ENCODE peak calls at places on chromosome X, in seven cellular contexts. Z, U, I, O, N, C and W are unnamed samples.

GRCh38 chrX:36908801-36909403 is 99.3 kb upstream of the FAM47C start:
- DNase-seq in Z (peak; percentile 4), U (peak; percentile 1), I (no peak), O (peak; percentile 10), N (peak; percentile 1), C (peak; percentile 12), W (peak; percentile 50)

GRCh38 chrX:413322-414201 is 26.9 kb upstream of the PPP2R3B start:
- DNase-seq in Z (no peak), U (no peak), I (peak; percentile 51), O (no peak), N (no peak), C (no peak), W (no peak)

GRCh38 chrX:68876731-68877130 is 47.9 kb downstream of the EFNB1 start:
- DNase-seq in Z (no peak), U (no peak), I (no peak), O (no peak), N (no peak), C (no peak), W (no peak)

GRCh38 chrX:133215747-133216146 is 2.4 kb downstream of the TFDP3 start:
- DNase-seq in Z (no peak), U (no peak), I (no peak), O (peak; percentile 40), N (peak; percentile 29), C (peak; percentile 8), W (peak; percentile 7)

GRCh38 chrX:77087529-77088169 is 359.5 kb upstream of the FGF16 start:
- DNase-seq in Z (no peak), U (no peak), I (no peak), O (no peak), N (no peak), C (peak; percentile 92), W (peak; percentile 1)

GRCh38 chrX:87914726-87915125 is 397.1 kb downstream of the KLHL4 start:
- DNase-seq in Z (no peak), U (no peak), I (no peak), O (no peak), N (no peak), C (no peak), W (no peak)

GRCh38 chrX:95703696-95704095 is 980.9 kb upstream of the DIAPH2 start:
- DNase-seq in Z (no peak), U (no peak), I (no peak), O (no peak), N (no peak), C (no peak), W (no peak)

GRCh38 chrX:30666094-30666493 is 12.9 kb downstream of the GK start:
- DNase-seq in Z (no peak), U (no peak), I (no peak), O (no peak), N (no peak), C (no peak), W (no peak)

GRCh38 chrX:1592128-1592862 is 891 bp downstream of the AKAP17A start:
- DNase-seq in Z (no peak), U (no peak), I (no peak), O (peak; percentile 50), N (peak; percentile 47), C (peak; percentile 25), W (no peak)

GRCh38 chrX:29231800-29232199 is 644.6 kb downstream of the IL1RAPL1 start:
- DNase-seq in Z (no peak), U (no peak), I (no peak), O (no peak), N (no peak), C (no peak), W (no peak)

GRCh38 chrX:144388738-144389137 is 504.9 kb downstream of the UBE2NL start:
- DNase-seq in Z (no peak), U (no peak), I (no peak), O (no peak), N (no peak), C (no peak), W (no peak)

GRCh38 chrX:42615161-42615563 is 162.8 kb downstream of the PPP1R2C start:
- DNase-seq in Z (peak; percentile 41), U (no peak), I (no peak), O (no peak), N (peak; percentile 3), C (no peak), W (no peak)

GRCh38 chrX:24703185-24703494 is 9.4 kb downstream of the POLA1 start:
- DNase-seq in Z (no peak), U (no peak), I (no peak), O (no peak), N (no peak), C (no peak), W (no peak)

GRCh38 chrX:48531359-48531954 is 8.1 kb upstream of the TBC1D25 start:
- DNase-seq in Z (no peak), U (no peak), I (no peak), O (no peak), N (peak; percentile 75), C (no peak), W (no peak)

GRCh38 chrX:46444011-46444410 is 101.2 kb downstream of the ZNF674 start:
- DNase-seq in Z (peak; percentile 74), U (no peak), I (no peak), O (no peak), N (peak; percentile 14), C (peak; percentile 40), W (no peak)

GRCh38 chrX:9438950-9439494 is 25.8 kb upstream of the TBL1X start:
- DNase-seq in Z (no peak), U (no peak), I (no peak), O (no peak), N (peak; percentile 18), C (no peak), W (no peak)

GRCh38 chrX:45843518-45843917 is 642.8 kb upstream of the DIPK2B start:
- DNase-seq in Z (no peak), U (no peak), I (no peak), O (no peak), N (no peak), C (no peak), W (peak; percentile 53)

DNA sequence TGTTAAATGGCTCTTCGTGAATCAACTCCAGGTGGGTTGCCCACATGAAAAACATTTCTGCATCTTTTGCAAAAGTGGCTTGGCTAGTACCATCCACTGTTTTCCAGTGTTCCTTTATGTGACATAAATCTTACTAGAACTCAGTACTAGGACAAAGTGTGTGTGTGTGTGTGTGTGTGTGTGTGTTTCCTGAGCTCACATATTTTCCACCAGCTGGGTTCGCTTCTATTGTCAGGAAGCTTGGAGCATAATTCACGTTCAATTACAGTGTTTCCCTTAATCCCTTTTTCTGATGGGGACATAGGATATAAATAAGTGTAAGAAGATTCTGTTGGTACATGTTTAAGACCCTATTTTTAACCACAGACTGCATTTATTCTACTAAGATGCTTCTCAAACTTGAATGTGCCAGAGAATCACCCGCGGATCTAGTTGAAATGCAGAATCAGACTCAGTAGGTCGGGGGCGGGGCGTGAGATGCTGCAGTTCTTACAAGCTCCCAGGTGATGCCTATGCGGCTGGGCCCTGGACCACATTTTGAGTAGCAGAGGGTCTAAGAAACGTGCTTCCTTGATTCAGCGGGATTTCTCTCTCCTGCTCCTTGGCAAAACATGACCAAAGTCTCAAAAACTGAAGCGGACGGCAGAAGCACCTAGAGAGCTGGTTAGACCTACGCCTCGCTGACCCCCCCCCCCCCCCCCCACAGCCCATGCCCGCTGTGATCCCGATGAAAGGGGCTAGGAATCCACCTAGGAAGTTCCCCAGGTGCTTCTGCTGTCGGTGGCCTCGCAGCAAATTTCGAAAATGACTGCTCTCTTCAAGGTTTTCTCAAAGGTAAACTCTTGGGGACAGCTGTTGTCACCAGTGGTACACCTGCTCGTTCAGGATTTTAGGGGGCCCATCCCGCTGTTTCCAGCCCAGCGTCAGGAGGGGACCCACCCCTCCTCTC is 823 bp downstream of the CD99L2 start:
- DNase-seq in Z (no peak), U (no peak), I (no peak), O (peak; percentile 34), N (peak; percentile 41), C (no peak), W (peak; percentile 16)
- TF ChIP-seq JUND in Z (no peak), U (no peak), I (no peak), O (no peak), N (no peak), C (no peak), W (no peak)

GRCh38 chrX:107725761-107726555 is 49.6 kb downstream of the TSC22D3 start:
- DNase-seq in Z (no peak), U (no peak), I (no peak), O (no peak), N (peak; percentile 34), C (no peak), W (no peak)

GRCh38 chrX:107721318-107721717 is 54.3 kb downstream of the TSC22D3 start:
- DNase-seq in Z (no peak), U (no peak), I (no peak), O (no peak), N (no peak), C (no peak), W (no peak)

GRCh38 chrX:107721966-107722707 is 53.5 kb downstream of the TSC22D3 start:
- DNase-seq in Z (no peak), U (no peak), I (no peak), O (no peak), N (no peak), C (no peak), W (no peak)

GRCh38 chrX:107724653-107725052 is 50.9 kb downstream of the TSC22D3 start:
- DNase-seq in Z (no peak), U (no peak), I (no peak), O (no peak), N (no peak), C (no peak), W (no peak)

GRCh38 chrX:107723501-107723900 is 52.1 kb downstream of the TSC22D3 start:
- DNase-seq in Z (no peak), U (no peak), I (no peak), O (no peak), N (no peak), C (no peak), W (no peak)
- TF ChIP-seq JUND in Z (no peak), U (no peak), I (no peak), O (no peak), N (no peak), C (no peak), W (no peak)

DNA sequence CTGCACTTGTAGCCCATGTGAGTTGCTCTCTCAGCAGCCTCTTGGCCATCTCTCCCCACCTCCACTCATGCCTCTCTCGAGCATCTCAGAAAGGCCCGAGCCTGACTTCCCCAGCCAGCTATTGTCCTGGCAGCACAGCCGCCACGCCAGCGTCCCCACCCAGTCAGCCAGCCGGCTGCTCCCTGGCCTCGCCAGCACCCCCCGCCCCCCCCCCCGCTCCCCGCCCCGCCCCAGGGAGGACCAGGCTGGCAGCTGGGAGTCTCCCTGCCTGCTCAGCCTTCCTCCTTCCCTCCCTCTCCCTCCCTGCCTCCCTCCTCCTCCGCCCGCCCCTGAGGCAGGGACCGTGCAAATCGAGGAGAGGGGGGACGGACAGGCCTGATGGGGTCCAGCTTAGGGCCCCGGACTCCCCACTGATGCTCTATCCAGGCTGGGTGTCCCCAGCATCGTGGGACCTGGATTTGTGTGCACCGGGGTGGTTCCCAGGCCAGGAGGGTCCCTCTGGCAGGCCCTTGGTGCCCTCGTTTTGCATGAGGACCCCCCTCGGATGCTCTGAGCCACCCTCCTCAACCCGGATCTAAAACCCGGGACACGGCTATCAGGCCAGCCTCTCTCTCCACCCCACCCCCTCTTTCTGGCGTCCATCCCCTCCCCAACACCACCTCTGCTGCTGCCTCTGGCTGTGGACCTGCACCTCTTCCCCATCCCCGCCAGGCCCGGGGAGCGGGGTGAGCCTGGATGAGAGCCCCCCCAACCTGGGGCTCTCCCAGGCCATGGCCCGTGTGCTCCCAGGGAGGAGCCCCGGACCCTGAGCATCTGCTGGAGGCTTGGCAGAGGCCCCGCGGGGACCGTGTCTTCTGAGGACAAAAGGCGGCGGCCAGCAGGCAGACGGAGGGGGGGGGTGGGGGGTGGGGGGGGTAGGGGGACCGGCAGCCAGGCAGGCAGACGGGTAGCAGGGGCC is at the start of gene GPR173:
- DNase-seq in Z (no peak), U (no peak), I (no peak), O (peak; percentile 85), N (no peak), C (no peak), W (no peak)
- TF ChIP-seq JUND in Z (no peak), U (no peak), I (peak; percentile 79), O (no peak), N (no peak), C (no peak), W (no peak)

GRCh38 chrX:49960061-49960460 is 37.7 kb downstream of the CLCN5 start:
- DNase-seq in Z (no peak), U (no peak), I (no peak), O (no peak), N (no peak), C (no peak), W (no peak)
- TF ChIP-seq JUND in Z (no peak), U (no peak), I (no peak), O (no peak), N (no peak), C (no peak), W (no peak)